ENCODE peak calls at places on chromosomes 2 and 18, in eight cellular contexts. One of them, this sample, is unnamed.

GRCh38 chr2:168136392-168136977 is 110.9 kb downstream of the STK39 start:
- DNase-seq in T-cell: no peak
- DNase-seq in SHP77: no peak
- DNase-seq in pons: peak
- DNase-seq in Right ventricle myocardium inferior: no peak
- DNase-seq in HuH-7: no peak
- DNase-seq in M059J: peak
- DNase-seq in PC-9: no peak
- DNase-seq in this sample: peak

GRCh38 chr2:71341645-71342044 is 10.1 kb downstream of the ZNF638 start:
- DNase-seq in HuH-7: no peak
- DNase-seq in M059J: no peak
- DNase-seq in Right ventricle myocardium inferior: no peak
- DNase-seq in SHP77: no peak
- DNase-seq in PC-9: no peak
- DNase-seq in pons: no peak
- DNase-seq in T-cell: no peak
- DNase-seq in this sample: no peak

GRCh38 chr2:177433402-177433801 is 40.8 kb downstream of the AGPS start:
- DNase-seq in PC-9: no peak
- DNase-seq in Right ventricle myocardium inferior: no peak
- DNase-seq in SHP77: no peak
- DNase-seq in pons: no peak
- DNase-seq in M059J: peak
- DNase-seq in T-cell: no peak
- DNase-seq in HuH-7: no peak
- DNase-seq in this sample: no peak

GRCh38 chr2:64522843-64523428 is 1.2 kb upstream of the AFTPH start:
- DNase-seq in pons: peak
- DNase-seq in HuH-7: peak
- DNase-seq in Right ventricle myocardium inferior: no peak
- DNase-seq in M059J: peak
- DNase-seq in T-cell: peak
- DNase-seq in PC-9: peak
- DNase-seq in SHP77: peak
- DNase-seq in this sample: peak

GRCh38 chr2:43484323-43484930 is 111.4 kb downstream of the THADA start:
- DNase-seq in Right ventricle myocardium inferior: no peak
- DNase-seq in PC-9: peak
- DNase-seq in HuH-7: no peak
- DNase-seq in pons: peak
- DNase-seq in M059J: peak
- DNase-seq in T-cell: no peak
- DNase-seq in SHP77: peak
- DNase-seq in this sample: peak

GRCh38 chr2:191675807-191676667 is 1.9 kb upstream of the NABP1 start:
- DNase-seq in Right ventricle myocardium inferior: peak
- DNase-seq in M059J: no peak
- DNase-seq in SHP77: no peak
- DNase-seq in pons: peak
- DNase-seq in PC-9: no peak
- DNase-seq in T-cell: peak
- DNase-seq in HuH-7: no peak
- DNase-seq in this sample: peak

GRCh38 chr2:239498981-239499633 is 98.3 kb upstream of the HDAC4 start:
- DNase-seq in M059J: no peak
- DNase-seq in Right ventricle myocardium inferior: peak
- DNase-seq in HuH-7: no peak
- DNase-seq in PC-9: no peak
- DNase-seq in T-cell: no peak
- DNase-seq in SHP77: no peak
- DNase-seq in pons: no peak
- DNase-seq in this sample: no peak

GRCh38 chr18:56469582-56469981 is 168.8 kb downstream of the TXNL1 start:
- DNase-seq in PC-9: peak
- DNase-seq in M059J: no peak
- DNase-seq in pons: no peak
- DNase-seq in T-cell: no peak
- DNase-seq in SHP77: no peak
- DNase-seq in Right ventricle myocardium inferior: no peak
- DNase-seq in HuH-7: no peak
- DNase-seq in this sample: no peak

GRCh38 chr2:8086796-8087479 is 594.9 kb upstream of the ID2 start:
- DNase-seq in HuH-7: no peak
- DNase-seq in M059J: peak
- DNase-seq in T-cell: no peak
- DNase-seq in pons: no peak
- DNase-seq in PC-9: no peak
- DNase-seq in SHP77: no peak
- DNase-seq in Right ventricle myocardium inferior: no peak
- DNase-seq in this sample: no peak

GRCh38 chr18:38250981-38251380 is 685.4 kb upstream of the CELF4 start:
- DNase-seq in HuH-7: no peak
- DNase-seq in PC-9: no peak
- DNase-seq in Right ventricle myocardium inferior: no peak
- DNase-seq in SHP77: no peak
- DNase-seq in T-cell: no peak
- DNase-seq in pons: no peak
- DNase-seq in M059J: peak
- DNase-seq in this sample: no peak

GRCh38 chr2:202317080-202317859 is 51.7 kb downstream of the NOP58 start:
- DNase-seq in PC-9: no peak
- DNase-seq in M059J: peak
- DNase-seq in SHP77: no peak
- DNase-seq in T-cell: no peak
- DNase-seq in Right ventricle myocardium inferior: no peak
- DNase-seq in HuH-7: no peak
- DNase-seq in pons: peak
- DNase-seq in this sample: peak

GRCh38 chr2:180952082-180952481 is 28.3 kb upstream of the UBE2E3 start:
- DNase-seq in M059J: no peak
- DNase-seq in pons: no peak
- DNase-seq in T-cell: no peak
- DNase-seq in HuH-7: no peak
- DNase-seq in Right ventricle myocardium inferior: no peak
- DNase-seq in SHP77: no peak
- DNase-seq in PC-9: no peak
- DNase-seq in this sample: no peak

GRCh38 chr2:11279398-11279797 is 65.0 kb downstream of the ROCK2 start:
- DNase-seq in pons: no peak
- DNase-seq in SHP77: no peak
- DNase-seq in M059J: no peak
- DNase-seq in HuH-7: no peak
- DNase-seq in Right ventricle myocardium inferior: no peak
- DNase-seq in PC-9: no peak
- DNase-seq in T-cell: no peak
- DNase-seq in this sample: no peak

GRCh38 chr2:53442783-53443182 is 324.8 kb upstream of the CHAC2 start:
- DNase-seq in M059J: no peak
- DNase-seq in HuH-7: no peak
- DNase-seq in PC-9: no peak
- DNase-seq in SHP77: peak
- DNase-seq in pons: no peak
- DNase-seq in T-cell: no peak
- DNase-seq in Right ventricle myocardium inferior: peak
- DNase-seq in this sample: no peak

GRCh38 chr2:118510807-118511206 is 336.6 kb downstream of the EN1 start:
- DNase-seq in PC-9: no peak
- DNase-seq in HuH-7: no peak
- DNase-seq in Right ventricle myocardium inferior: no peak
- DNase-seq in M059J: no peak
- DNase-seq in pons: no peak
- DNase-seq in T-cell: no peak
- DNase-seq in SHP77: no peak
- DNase-seq in this sample: no peak

GRCh38 chr2:98084869-98085238 is 2.1 kb upstream of the VWA3B start:
- DNase-seq in HuH-7: peak
- DNase-seq in M059J: no peak
- DNase-seq in Right ventricle myocardium inferior: no peak
- DNase-seq in PC-9: no peak
- DNase-seq in pons: no peak
- DNase-seq in SHP77: no peak
- DNase-seq in T-cell: no peak
- DNase-seq in this sample: no peak

GRCh38 chr2:48343571-48344440 is 186.1 kb upstream of the STON1 start:
- DNase-seq in M059J: peak
- DNase-seq in SHP77: no peak
- DNase-seq in HuH-7: no peak
- DNase-seq in T-cell: no peak
- DNase-seq in pons: no peak
- DNase-seq in PC-9: peak
- DNase-seq in Right ventricle myocardium inferior: no peak
- DNase-seq in this sample: peak

GRCh38 chr18:63234839-63235238 is 84.7 kb downstream of the BCL2 start:
- DNase-seq in Right ventricle myocardium inferior: no peak
- DNase-seq in M059J: no peak
- DNase-seq in HuH-7: no peak
- DNase-seq in PC-9: no peak
- DNase-seq in SHP77: no peak
- DNase-seq in T-cell: no peak
- DNase-seq in pons: no peak
- DNase-seq in this sample: no peak

GRCh38 chr2:148926291-148926961 is 51.4 kb downstream of the KIF5C start:
- DNase-seq in M059J: peak
- DNase-seq in SHP77: no peak
- DNase-seq in Right ventricle myocardium inferior: no peak
- DNase-seq in pons: peak
- DNase-seq in HuH-7: peak
- DNase-seq in PC-9: no peak
- DNase-seq in T-cell: peak
- DNase-seq in this sample: peak

GRCh38 chr2:72765997-72766609 is 59.7 kb downstream of the EXOC6B start:
- DNase-seq in HuH-7: no peak
- DNase-seq in T-cell: no peak
- DNase-seq in M059J: no peak
- DNase-seq in PC-9: peak
- DNase-seq in pons: no peak
- DNase-seq in Right ventricle myocardium inferior: no peak
- DNase-seq in SHP77: no peak
- DNase-seq in this sample: no peak

GRCh38 chr18:12359515-12359927 is 17.5 kb downstream of the AFG3L2 start:
- DNase-seq in HuH-7: no peak
- DNase-seq in Right ventricle myocardium inferior: no peak
- DNase-seq in SHP77: no peak
- DNase-seq in T-cell: no peak
- DNase-seq in M059J: no peak
- DNase-seq in pons: no peak
- DNase-seq in PC-9: no peak
- DNase-seq in this sample: no peak

GRCh38 chr18:926946-927345 is 22.3 kb downstream of the ADCYAP1 start:
- DNase-seq in M059J: peak
- DNase-seq in PC-9: no peak
- DNase-seq in Right ventricle myocardium inferior: no peak
- DNase-seq in pons: no peak
- DNase-seq in HuH-7: no peak
- DNase-seq in T-cell: no peak
- DNase-seq in SHP77: no peak
- DNase-seq in this sample: no peak

GRCh38 chr2:146734042-146734715 is 1110.7 kb upstream of the ACVR2A start:
- DNase-seq in M059J: peak
- DNase-seq in PC-9: no peak
- DNase-seq in T-cell: no peak
- DNase-seq in Right ventricle myocardium inferior: no peak
- DNase-seq in SHP77: peak
- DNase-seq in HuH-7: peak
- DNase-seq in pons: peak
- DNase-seq in this sample: peak

GRCh38 chr2:86078801-86079545 is 26.7 kb downstream of the POLR1A start:
- DNase-seq in Right ventricle myocardium inferior: no peak
- DNase-seq in T-cell: peak
- DNase-seq in pons: peak
- DNase-seq in SHP77: peak
- DNase-seq in HuH-7: peak
- DNase-seq in M059J: peak
- DNase-seq in PC-9: peak
- DNase-seq in this sample: peak

GRCh38 chr18:53018791-53019190 is 678.8 kb downstream of the DCC start:
- DNase-seq in T-cell: no peak
- DNase-seq in PC-9: no peak
- DNase-seq in SHP77: no peak
- DNase-seq in HuH-7: no peak
- DNase-seq in M059J: no peak
- DNase-seq in Right ventricle myocardium inferior: no peak
- DNase-seq in pons: no peak
- DNase-seq in this sample: no peak

GRCh38 chr2:47499621-47500309 is 96.8 kb downstream of the MSH2 start:
- DNase-seq in SHP77: no peak
- DNase-seq in Right ventricle myocardium inferior: no peak
- DNase-seq in PC-9: no peak
- DNase-seq in M059J: no peak
- DNase-seq in pons: no peak
- DNase-seq in T-cell: no peak
- DNase-seq in HuH-7: no peak
- DNase-seq in this sample: no peak

GRCh38 chr2:115163572-115163971 is 721.1 kb downstream of the DPP10 start:
- DNase-seq in M059J: no peak
- DNase-seq in SHP77: no peak
- DNase-seq in PC-9: no peak
- DNase-seq in Right ventricle myocardium inferior: no peak
- DNase-seq in HuH-7: no peak
- DNase-seq in pons: no peak
- DNase-seq in T-cell: no peak
- DNase-seq in this sample: no peak

GRCh38 chr2:232955856-232956255 is 57.2 kb downstream of the NGEF start:
- DNase-seq in PC-9: no peak
- DNase-seq in Right ventricle myocardium inferior: no peak
- DNase-seq in pons: no peak
- DNase-seq in SHP77: no peak
- DNase-seq in M059J: no peak
- DNase-seq in T-cell: no peak
- DNase-seq in HuH-7: no peak
- DNase-seq in this sample: no peak

This sample was measured in midbrain.